ENCODE peak calls at places on chromosome 19, in seven cellular contexts. O is heart left ventricle, F is psoas muscle, B is left lung, C is GM12878, T is IMR-90, D is uterus. Y is an unnamed sample.

GRCh38 chr19:48558018-48558684 is 6.2 kb downstream of the SULT2B1 start:
- DNase-seq in O (no peak), F (peak; percentile 36), B (peak; percentile 61), C (no peak), T (peak; percentile 40), D (no peak), Y (peak; percentile 21)

GRCh38 chr19:49851456-49852259 is 699 bp downstream of the PTOV1 start:
- DNase-seq in O (no peak), F (no peak), B (peak; percentile 55), C (no peak), T (no peak), D (peak; percentile 51), Y (peak; percentile 46)

GRCh38 chr19:54448037-54448773 is 794 bp upstream of the LENG8 start:
- DNase-seq in O (peak; percentile 54), F (peak; percentile 57), B (peak; percentile 63), C (no peak), T (peak; percentile 68), D (peak; percentile 58), Y (peak; percentile 68)

GRCh38 chr19:6963937-6964336 is 57.3 kb downstream of the MBD3L2B start:
- DNase-seq in O (no peak), F (no peak), B (no peak), C (no peak), T (no peak), D (no peak), Y (no peak)

GRCh38 chr19:32911467-32911866 is 41.9 kb upstream of the SLC7A9 start:
- DNase-seq in O (no peak), F (no peak), B (no peak), C (no peak), T (no peak), D (no peak), Y (no peak)

GRCh38 chr19:35495107-35496064 is 5.1 kb upstream of the KRTDAP start:
- DNase-seq in O (peak; percentile 62), F (peak; percentile 57), B (peak; percentile 63), C (no peak), T (peak; percentile 55), D (peak; percentile 58), Y (peak; percentile 65)

GRCh38 chr19:54429176-54429495 is 13.9 kb downstream of the TTYH1 start:
- DNase-seq in O (no peak), F (no peak), B (no peak), C (no peak), T (no peak), D (no peak), Y (no peak)

GRCh38 chr19:50639121-50640112 is at the start of gene SYT3:
- DNase-seq in O (no peak), F (no peak), B (no peak), C (no peak), T (peak; percentile 27), D (no peak), Y (peak; percentile 28)

GRCh38 chr19:52336117-52336811 is at the start of gene ZNF610:
- DNase-seq in O (peak; percentile 92), F (peak; percentile 89), B (peak; percentile 89), C (peak; percentile 34), T (peak; percentile 88), D (peak; percentile 90), Y (peak; percentile 94)

GRCh38 chr19:35348909-35349611 is 1.4 kb downstream of the FFAR1 start:
- DNase-seq in O (no peak), F (no peak), B (no peak), C (no peak), T (no peak), D (no peak), Y (no peak)

GRCh38 chr19:12695997-12696365 is 450 bp downstream of the FBXW9 start:
- DNase-seq in O (no peak), F (no peak), B (no peak), C (no peak), T (no peak), D (no peak), Y (no peak)

GRCh38 chr19:51735759-51736449 is 12.1 kb upstream of the HAS1 start:
- DNase-seq in O (peak; percentile 57), F (peak; percentile 42), B (peak; percentile 86), C (no peak), T (peak; percentile 3), D (no peak), Y (no peak)

GRCh38 chr19:52690395-52691214 is 44.2 kb downstream of the ZNF611 start:
- DNase-seq in O (peak; percentile 97), F (peak; percentile 96), B (peak; percentile 97), C (peak; percentile 45), T (peak; percentile 93), D (peak; percentile 94), Y (peak; percentile 95)

GRCh38 chr19:51125421-51126075 is 842 bp downstream of the SIGLEC9 start:
- DNase-seq in O (no peak), F (no peak), B (no peak), C (no peak), T (no peak), D (no peak), Y (no peak)

GRCh38 chr19:42246869-42247630 is 4.6 kb upstream of the GSK3A start:
- DNase-seq in O (no peak), F (no peak), B (no peak), C (no peak), T (peak; percentile 10), D (no peak), Y (no peak)

GRCh38 chr19:35777411-35777841 is 2.1 kb downstream of the ARHGAP33 start:
- DNase-seq in O (no peak), F (no peak), B (no peak), C (no peak), T (no peak), D (no peak), Y (no peak)

GRCh38 chr19:36605101-36605838 is at the start of gene ZNF382:
- DNase-seq in O (peak; percentile 86), F (peak; percentile 79), B (peak; percentile 79), C (peak; percentile 17), T (peak; percentile 41), D (peak; percentile 64), Y (peak; percentile 81)

GRCh38 chr19:46471778-46472543 is 598 bp upstream of the PNMA8A start:
- DNase-seq in O (no peak), F (no peak), B (no peak), C (no peak), T (no peak), D (no peak), Y (no peak)
- H3K27ac ChIP-seq in O (peak overlapping the region; percentile 55), F (peak overlapping the region; percentile 6), B (no peak overlapping the region), C (no peak overlapping the region), T (no peak overlapping the region), D (peak overlapping the region; percentile 70), Y (peak overlapping the region; percentile 72)

GRCh38 chr19:4343845-4344713 is 717 bp downstream of the MPND start:
- DNase-seq in O (no peak), F (no peak), B (no peak), C (no peak), T (no peak), D (no peak), Y (no peak)
- H3K27ac ChIP-seq in O (peak overlapping the region; percentile 97), F (peak overlapping the region; percentile 89), B (peak overlapping the region; percentile 88), C (no peak overlapping the region), T (peak overlapping the region; percentile 29), D (peak overlapping the region; percentile 94), Y (no peak overlapping the region)

DNA sequence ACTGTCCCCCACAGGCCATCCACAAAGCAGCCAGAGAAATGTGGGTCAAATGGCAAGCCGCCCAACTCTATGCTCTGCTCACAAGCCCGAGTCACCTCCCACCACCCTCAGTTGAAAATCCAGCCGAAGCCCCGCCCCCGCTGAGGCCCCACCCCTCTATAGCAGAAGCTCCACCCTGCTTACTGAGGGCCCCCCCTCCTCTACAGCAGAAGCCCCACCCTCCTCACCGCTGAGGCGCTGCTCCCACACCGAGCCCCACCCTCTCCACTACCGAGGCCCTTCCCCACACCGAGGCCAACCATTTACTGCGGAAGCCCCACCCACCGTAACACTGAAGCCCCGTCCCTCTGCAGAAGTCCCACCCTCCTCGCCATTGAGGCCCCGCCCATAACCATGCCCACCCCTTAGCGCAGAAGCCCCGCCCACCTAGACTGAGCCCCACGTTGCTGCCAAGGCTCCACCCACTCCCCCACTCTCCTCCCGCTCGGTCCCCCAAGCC is 8.8 kb upstream of the MYDGF start:
- DNase-seq in O (no peak), F (peak; percentile 30), B (no peak), C (no peak), T (no peak), D (peak; percentile 47), Y (no peak)
- H3K27ac ChIP-seq in O (no peak overlapping the region), F (peak overlapping the region; percentile 41), B (no peak overlapping the region), C (no peak overlapping the region), T (no peak overlapping the region), D (no peak overlapping the region), Y (no peak overlapping the region)

GRCh38 chr19:1514295-1514661 is 1.5 kb upstream of the ADAMTSL5 start:
- DNase-seq in O (no peak), F (no peak), B (no peak), C (no peak), T (no peak), D (no peak), Y (no peak)

GRCh38 chr19:1514986-1515721 is 2.3 kb upstream of the ADAMTSL5 start:
- DNase-seq in O (no peak), F (no peak), B (no peak), C (no peak), T (no peak), D (no peak), Y (no peak)

GRCh38 chr19:1512671-1513491 is at the start of gene ADAMTSL5:
- DNase-seq in O (peak; percentile 78), F (peak; percentile 68), B (no peak), C (no peak), T (peak; percentile 28), D (peak; percentile 72), Y (peak; percentile 67)

GRCh38 chr19:1511989-1512338 is 855 bp downstream of the ADAMTSL5 start:
- DNase-seq in O (no peak), F (no peak), B (no peak), C (no peak), T (no peak), D (no peak), Y (no peak)

GRCh38 chr19:1513492-1514294 is 874 bp upstream of the ADAMTSL5 start:
- DNase-seq in O (no peak), F (peak; percentile 63), B (no peak), C (no peak), T (peak; percentile 53), D (peak; percentile 58), Y (peak; percentile 60)
- H3K27ac ChIP-seq in O (peak overlapping the region; percentile 62), F (peak overlapping the region; percentile 89), B (no peak overlapping the region), C (no peak overlapping the region), T (peak overlapping the region; percentile 83), D (peak overlapping the region; percentile 91), Y (peak overlapping the region; percentile 87)